ENCODE peak calls at places on chromosomes 3 and 15, in six cellular contexts. I is right cardiac atrium, F is HFFc6, R is GM20000, A is A549, E is foreskin fibroblast. O is an unnamed sample.

GRCh38 chr3:18351069-18351628 is 74.0 kb downstream of the SATB1 start:
- DNase-seq in I (no peak), F (no peak), R (no peak), A (no peak), E (no peak), O (no peak)

GRCh38 chr15:68433551-68433950 is 1.6 kb upstream of the ITGA11 start:
- DNase-seq in I (no peak), F (no peak), R (no peak), A (no peak), E (no peak), O (no peak)

GRCh38 chr15:34335176-34335575 is 2.4 kb downstream of the SLC12A6 start:
- DNase-seq in I (no peak), F (no peak), R (no peak), A (no peak), E (peak), O (no peak)

GRCh38 chr3:192864943-192865342 is 52.7 kb downstream of the MB21D2 start:
- DNase-seq in I (no peak), F (no peak), R (peak), A (no peak), E (peak), O (no peak)

GRCh38 chr3:53194218-53195065 is 33.4 kb downstream of the PRKCD start:
- DNase-seq in I (peak), F (no peak), R (no peak), A (no peak), E (peak), O (peak)

GRCh38 chr3:39870706-39871105 is 61.3 kb downstream of the MYRIP start:
- DNase-seq in I (no peak), F (no peak), R (no peak), A (no peak), E (peak), O (no peak)

GRCh38 chr3:177725165-177725564 is 527.9 kb upstream of the TBL1XR1 start:
- DNase-seq in I (no peak), F (no peak), R (no peak), A (no peak), E (no peak), O (no peak)

GRCh38 chr3:77370413-77370812 is 330.5 kb downstream of the ROBO2 start:
- DNase-seq in I (peak), F (peak), R (no peak), A (no peak), E (peak), O (peak)

GRCh38 chr3:37765591-37766219 is 96.0 kb upstream of the CTDSPL start:
- DNase-seq in I (peak), F (no peak), R (no peak), A (no peak), E (peak), O (no peak)

GRCh38 chr3:111794701-111795100 is 64.4 kb upstream of the PHLDB2 start:
- DNase-seq in I (no peak), F (no peak), R (no peak), A (no peak), E (peak), O (peak)

GRCh38 chr15:43529587-43530345 is 12.4 kb downstream of the MAP1A start:
- DNase-seq in I (no peak), F (peak), R (no peak), A (no peak), E (peak), O (no peak)

GRCh38 chr3:25293736-25294135 is 134.3 kb upstream of the RARB start:
- DNase-seq in I (no peak), F (no peak), R (no peak), A (peak), E (peak), O (no peak)